ENCODE peak calls at places on chromosome 19, in six cellular contexts. S is B cell, N is omental fat pad, O is astrocyte, Z is psoas muscle, V is progenitor cell of endocrine pancreas. F is an unnamed sample.

GRCh38 chr19:48967346-48968178 is 2.5 kb downstream of the FTL start:
- DNase-seq in S (no peak), N (no peak), O (peak; percentile 42), Z (peak; percentile 44), V (no peak), F (no peak)

GRCh38 chr19:1266818-1267440 is 2.2 kb upstream of the CIRBP start:
- DNase-seq in S (peak; percentile 85), N (no peak), O (no peak), Z (peak; percentile 80), V (peak; percentile 82), F (no peak)

GRCh38 chr19:28297036-28297435 is 915.9 kb downstream of the UQCRFS1 start:
- DNase-seq in S (no peak), N (no peak), O (peak; percentile 18), Z (no peak), V (no peak), F (no peak)

GRCh38 chr19:313169-313987 is 22.2 kb upstream of the PLPP2 start:
- DNase-seq in S (no peak), N (no peak), O (no peak), Z (no peak), V (no peak), F (no peak)

GRCh38 chr19:3798137-3798536 is 12.0 kb upstream of the MATK start:
- DNase-seq in S (no peak), N (no peak), O (no peak), Z (no peak), V (no peak), F (no peak)

GRCh38 chr19:11480927-11481776 is at the start of gene ELAVL3:
- DNase-seq in S (no peak), N (no peak), O (no peak), Z (no peak), V (no peak), F (peak; percentile 62)

GRCh38 chr19:38596057-38596981 is 21.4 kb downstream of the MAP4K1 start:
- DNase-seq in S (no peak), N (no peak), O (no peak), Z (peak; percentile 67), V (peak; percentile 75), F (no peak)

GRCh38 chr19:3404324-3405260 is 38.2 kb downstream of the NFIC start:
- DNase-seq in S (no peak), N (peak; percentile 49), O (peak; percentile 83), Z (peak; percentile 90), V (no peak), F (no peak)

GRCh38 chr19:38990949-38991697 is 15.6 kb upstream of the FBXO17 start:
- DNase-seq in S (no peak), N (no peak), O (no peak), Z (peak; percentile 31), V (no peak), F (no peak)

GRCh38 chr19:40191836-40192646 is 815 bp downstream of the MAP3K10 start:
- DNase-seq in S (peak; percentile 67), N (no peak), O (no peak), Z (peak; percentile 35), V (peak; percentile 48), F (no peak)
- TF ChIP-seq CTCF in S (no peak), N (no peak), O (no peak), Z (no peak), V (peak; percentile 32), F (no peak)

GRCh38 chr19:36059180-36059910 is 4.6 kb downstream of the WDR62 start:
- DNase-seq in S (no peak), N (no peak), O (no peak), Z (no peak), V (no peak), F (peak; percentile 55)
- TF ChIP-seq CTCF in S (no peak), N (no peak), O (no peak), Z (no peak), V (no peak), F (no peak)

GRCh38 chr19:8699908-8700307 is 1.3 kb upstream of the ACTL9 start:
- DNase-seq in S (no peak), N (no peak), O (no peak), Z (no peak), V (no peak), F (no peak)

GRCh38 chr19:8696993-8697392 is 1.6 kb downstream of the ACTL9 start:
- DNase-seq in S (no peak), N (no peak), O (no peak), Z (no peak), V (no peak), F (no peak)

GRCh38 chr19:8695911-8696310 is 2.7 kb downstream of the ACTL9 start:
- DNase-seq in S (no peak), N (no peak), O (no peak), Z (no peak), V (no peak), F (no peak)

GRCh38 chr19:8698433-8699063 is at the start of gene ACTL9:
- DNase-seq in S (no peak), N (no peak), O (no peak), Z (no peak), V (no peak), F (no peak)

DNA sequence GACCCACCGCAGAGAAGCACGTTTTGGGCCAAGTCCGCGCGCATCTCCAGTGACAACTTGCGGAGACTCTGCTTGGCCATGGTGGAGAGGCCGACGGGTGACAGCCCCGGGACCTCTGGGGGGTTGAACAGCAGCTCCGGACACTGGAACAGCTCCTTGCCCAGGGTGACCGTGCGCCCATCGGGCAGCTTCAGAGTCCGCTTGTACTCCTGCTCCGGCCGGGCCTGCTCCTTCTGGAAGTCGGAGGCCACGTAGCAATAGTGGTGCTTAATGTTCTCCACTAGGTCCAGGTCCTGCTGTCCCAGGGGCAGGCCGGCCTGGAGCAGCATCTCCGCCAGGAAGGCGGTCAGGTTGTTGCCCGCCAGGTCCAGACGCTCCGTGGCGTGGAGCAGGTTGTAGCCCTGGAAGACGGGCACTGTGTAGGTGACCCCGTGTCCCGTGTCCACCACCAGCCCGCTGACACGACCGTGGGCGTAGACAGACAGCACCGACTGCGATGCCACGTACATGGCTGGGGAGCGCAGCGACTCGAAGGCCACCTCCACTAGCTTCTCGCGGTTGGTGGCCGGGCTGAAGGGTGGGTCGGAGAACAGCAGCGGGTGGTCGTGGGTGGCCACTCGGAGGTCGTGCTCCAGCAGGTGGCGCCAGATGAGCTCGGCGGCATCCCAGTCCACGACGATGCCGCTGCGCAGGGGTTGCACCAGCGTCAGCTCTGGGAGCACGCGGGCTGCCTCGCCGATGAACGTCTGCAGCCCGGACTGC is 743 bp downstream of the ACTL9 start:
- DNase-seq in S (no peak), N (no peak), O (no peak), Z (no peak), V (no peak), F (no peak)
- TF ChIP-seq CTCF in S (no peak), N (no peak), O (no peak), Z (no peak), V (peak; percentile 44), F (peak; percentile 35)

GRCh38 chr19:45506991-45507863 is at the start of gene VASP:
- DNase-seq in S (peak; percentile 91), N (peak; percentile 82), O (peak; percentile 72), Z (peak; percentile 83), V (peak; percentile 49), F (peak; percentile 72)

GRCh38 chr19:45505996-45506245 is 1.4 kb upstream of the VASP start:
- DNase-seq in S (no peak), N (no peak), O (no peak), Z (no peak), V (no peak), F (no peak)

GRCh38 chr19:45505151-45505995 is 1.9 kb upstream of the VASP start:
- DNase-seq in S (no peak), N (no peak), O (peak; percentile 19), Z (no peak), V (no peak), F (no peak)

GRCh38 chr19:45507864-45508680 is 793 bp downstream of the VASP start:
- DNase-seq in S (peak; percentile 64), N (no peak), O (no peak), Z (peak; percentile 50), V (peak; percentile 47), F (no peak)

GRCh38 chr19:45506246-45506990 is 861 bp upstream of the VASP start:
- DNase-seq in S (peak; percentile 95), N (peak; percentile 87), O (peak; percentile 81), Z (peak; percentile 95), V (peak; percentile 87), F (peak; percentile 84)
- TF ChIP-seq CTCF in S (peak; percentile 63), N (no peak), O (peak; percentile 19), Z (peak; percentile 39), V (peak; percentile 52), F (peak; percentile 51)

DNA sequence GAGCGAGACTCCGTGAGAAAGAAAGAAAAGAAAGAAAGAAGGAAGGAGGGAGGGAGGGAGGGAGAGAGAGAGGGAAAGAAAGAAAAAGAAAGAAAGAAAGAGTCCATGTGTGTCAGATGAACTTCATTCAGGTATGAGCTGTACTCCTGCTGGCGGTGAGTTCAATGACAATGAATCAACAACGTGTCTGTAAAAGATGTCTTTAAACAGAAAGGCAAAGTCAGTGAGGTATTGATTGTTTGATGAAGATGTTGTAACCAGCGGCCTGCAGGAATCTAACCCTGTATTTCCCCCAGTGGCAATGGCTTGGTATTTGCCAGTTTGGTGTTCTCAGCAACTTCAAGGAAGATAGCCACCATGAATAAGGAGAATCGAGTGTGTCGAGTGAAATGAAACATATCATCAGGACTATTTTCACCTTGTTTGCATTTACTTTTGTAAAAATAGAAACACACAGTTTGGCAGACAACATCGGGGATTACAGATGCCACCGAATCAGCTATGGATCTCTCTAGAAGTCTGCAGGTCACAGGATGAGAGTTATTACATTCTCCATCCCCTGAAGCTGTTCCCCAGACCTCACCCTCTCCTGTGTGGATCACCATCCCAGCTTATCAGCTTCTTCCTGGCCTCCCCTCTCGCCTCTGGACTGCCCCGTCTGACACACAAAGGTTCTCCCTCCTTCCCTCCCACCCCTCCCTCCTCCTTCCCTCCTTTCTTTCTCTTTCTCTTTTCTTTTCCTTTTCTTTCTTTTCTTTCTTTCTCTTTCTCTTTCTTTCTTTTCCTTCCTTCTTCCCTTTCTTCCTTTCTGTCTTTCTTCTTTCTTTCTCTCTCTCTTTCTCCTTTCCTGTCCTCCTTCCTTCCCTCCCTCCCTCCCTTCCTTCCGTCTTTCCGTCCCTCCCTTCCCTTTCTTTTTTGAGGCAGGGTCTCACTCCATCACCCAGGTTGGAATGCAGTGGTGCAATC is 8.2 kb upstream of the SBK3 start:
- DNase-seq in S (no peak), N (no peak), O (peak; percentile 5), Z (no peak), V (no peak), F (no peak)
- TF ChIP-seq CTCF in S (no peak), N (no peak), O (no peak), Z (no peak), V (no peak), F (no peak)

DNA sequence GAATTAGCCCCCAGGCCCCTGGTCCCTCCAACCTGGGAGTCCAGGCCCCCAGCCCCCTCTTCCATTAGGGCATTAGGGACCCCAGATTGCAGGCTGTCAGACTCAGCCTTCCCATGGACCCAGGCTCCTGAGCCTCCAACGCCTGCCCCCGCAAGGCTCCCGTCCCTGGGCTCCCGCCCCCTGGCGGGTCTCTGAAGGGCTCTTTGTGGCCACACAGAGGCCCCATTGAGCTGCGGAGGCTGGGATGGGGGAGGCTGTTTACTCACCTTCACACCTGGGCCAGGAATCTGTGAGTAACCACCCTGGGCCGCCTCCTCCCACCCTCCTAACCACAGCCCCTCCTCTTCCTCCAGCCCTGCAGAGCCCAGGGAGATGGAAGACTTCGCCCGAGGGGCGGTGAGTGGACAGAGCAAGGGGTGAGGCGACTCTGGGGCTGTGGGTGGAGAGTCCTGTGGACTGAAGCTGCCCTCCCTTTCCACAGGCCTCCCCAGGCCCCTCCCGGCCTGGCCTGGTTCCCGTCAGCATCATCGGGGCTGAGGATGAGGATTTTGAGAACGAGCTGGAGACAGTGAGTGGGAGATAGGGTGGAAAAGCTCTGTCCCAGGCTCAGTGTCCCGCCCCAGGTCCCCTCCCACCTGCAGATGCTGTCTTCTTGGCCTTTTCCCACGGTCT is 4.9 kb downstream of the ARHGEF1 start:
- DNase-seq in S (peak; percentile 74), N (no peak), O (peak; percentile 77), Z (no peak), V (peak; percentile 78), F (no peak)
- TF ChIP-seq CTCF in S (peak; percentile 56), N (no peak), O (peak; percentile 13), Z (no peak), V (peak; percentile 57), F (no peak)

F was measured in D721Med.